ENCODE peak calls at places on chromosomes 5 and 9, in four cellular contexts. One of them, this sample, is unnamed.

GRCh38 chr5:168612996-168613395 is 33.8 kb upstream of the PANK3 start:
- DNase-seq in MV-4-11: no peak
- DNase-seq in activated naive CD4-positive, alpha-beta T cell treated with anti-CD3 and anti-CD28 coated beads, Interleukin-2, amount 10 ng/mL, durations not matched to agents 7 days and 5 days: no peak
- DNase-seq in hippocampal formation: no peak
- DNase-seq in this sample: no peak

GRCh38 chr9:126057461-126057860 is 269.2 kb upstream of the MVB12B start:
- DNase-seq in activated naive CD4-positive, alpha-beta T cell treated with anti-CD3 and anti-CD28 coated beads, Interleukin-2, amount 10 ng/mL, durations not matched to agents 7 days and 5 days: no peak
- DNase-seq in MV-4-11: no peak
- DNase-seq in hippocampal formation: no peak
- DNase-seq in this sample: no peak

GRCh38 chr5:3268760-3269330 is 326.8 kb upstream of the IRX1 start:
- DNase-seq in hippocampal formation: no peak
- DNase-seq in MV-4-11: no peak
- DNase-seq in activated naive CD4-positive, alpha-beta T cell treated with anti-CD3 and anti-CD28 coated beads, Interleukin-2, amount 10 ng/mL, durations not matched to agents 7 days and 5 days: no peak
- DNase-seq in this sample: no peak

GRCh38 chr9:89277454-89277853 is 33.5 kb upstream of the CKS2 start:
- DNase-seq in activated naive CD4-positive, alpha-beta T cell treated with anti-CD3 and anti-CD28 coated beads, Interleukin-2, amount 10 ng/mL, durations not matched to agents 7 days and 5 days: peak
- DNase-seq in hippocampal formation: no peak
- DNase-seq in MV-4-11: no peak
- DNase-seq in this sample: no peak

GRCh38 chr9:126586236-126586635 is 27.5 kb upstream of the LMX1B start:
- DNase-seq in MV-4-11: no peak
- DNase-seq in activated naive CD4-positive, alpha-beta T cell treated with anti-CD3 and anti-CD28 coated beads, Interleukin-2, amount 10 ng/mL, durations not matched to agents 7 days and 5 days: no peak
- DNase-seq in hippocampal formation: no peak
- DNase-seq in this sample: no peak

GRCh38 chr5:135207866-135208265 is 173.8 kb upstream of the PITX1 start:
- DNase-seq in MV-4-11: no peak
- DNase-seq in hippocampal formation: no peak
- DNase-seq in activated naive CD4-positive, alpha-beta T cell treated with anti-CD3 and anti-CD28 coated beads, Interleukin-2, amount 10 ng/mL, durations not matched to agents 7 days and 5 days: no peak
- DNase-seq in this sample: no peak

GRCh38 chr5:38666668-38667498 is 110.4 kb upstream of the LIFR start:
- DNase-seq in activated naive CD4-positive, alpha-beta T cell treated with anti-CD3 and anti-CD28 coated beads, Interleukin-2, amount 10 ng/mL, durations not matched to agents 7 days and 5 days: no peak
- DNase-seq in hippocampal formation: no peak
- DNase-seq in MV-4-11: no peak
- DNase-seq in this sample: peak

GRCh38 chr9:120845255-120845654 is 2.5 kb upstream of the PSMD5 start:
- DNase-seq in MV-4-11: peak
- DNase-seq in activated naive CD4-positive, alpha-beta T cell treated with anti-CD3 and anti-CD28 coated beads, Interleukin-2, amount 10 ng/mL, durations not matched to agents 7 days and 5 days: peak
- DNase-seq in hippocampal formation: no peak
- DNase-seq in this sample: no peak

GRCh38 chr9:91771027-91771426 is 179.0 kb downstream of the ROR2 start:
- DNase-seq in MV-4-11: peak
- DNase-seq in activated naive CD4-positive, alpha-beta T cell treated with anti-CD3 and anti-CD28 coated beads, Interleukin-2, amount 10 ng/mL, durations not matched to agents 7 days and 5 days: no peak
- DNase-seq in hippocampal formation: no peak
- DNase-seq in this sample: no peak

GRCh38 chr9:115850548-115851304 is 302.9 kb upstream of the PAPPA start:
- DNase-seq in MV-4-11: no peak
- DNase-seq in activated naive CD4-positive, alpha-beta T cell treated with anti-CD3 and anti-CD28 coated beads, Interleukin-2, amount 10 ng/mL, durations not matched to agents 7 days and 5 days: no peak
- DNase-seq in hippocampal formation: no peak
- DNase-seq in this sample: no peak

GRCh38 chr9:90559075-90560073 is 83.2 kb downstream of the DIRAS2 start:
- DNase-seq in MV-4-11: no peak
- DNase-seq in activated naive CD4-positive, alpha-beta T cell treated with anti-CD3 and anti-CD28 coated beads, Interleukin-2, amount 10 ng/mL, durations not matched to agents 7 days and 5 days: no peak
- DNase-seq in hippocampal formation: no peak
- DNase-seq in this sample: no peak

GRCh38 chr5:135447298-135447929 is at the start of gene DCANP1:
- DNase-seq in hippocampal formation: no peak
- DNase-seq in activated naive CD4-positive, alpha-beta T cell treated with anti-CD3 and anti-CD28 coated beads, Interleukin-2, amount 10 ng/mL, durations not matched to agents 7 days and 5 days: no peak
- DNase-seq in MV-4-11: no peak
- DNase-seq in this sample: no peak

GRCh38 chr5:136025900-136026299 is 2.9 kb upstream of the TGFBI start:
- DNase-seq in hippocampal formation: no peak
- DNase-seq in activated naive CD4-positive, alpha-beta T cell treated with anti-CD3 and anti-CD28 coated beads, Interleukin-2, amount 10 ng/mL, durations not matched to agents 7 days and 5 days: no peak
- DNase-seq in MV-4-11: no peak
- DNase-seq in this sample: no peak

GRCh38 chr5:5473224-5473623 is 50.7 kb downstream of the ICE1 start:
- DNase-seq in MV-4-11: no peak
- DNase-seq in activated naive CD4-positive, alpha-beta T cell treated with anti-CD3 and anti-CD28 coated beads, Interleukin-2, amount 10 ng/mL, durations not matched to agents 7 days and 5 days: no peak
- DNase-seq in hippocampal formation: no peak
- DNase-seq in this sample: no peak

GRCh38 chr5:135488727-135489465 is 36.7 kb upstream of the TIFAB start:
- DNase-seq in MV-4-11: peak
- DNase-seq in activated naive CD4-positive, alpha-beta T cell treated with anti-CD3 and anti-CD28 coated beads, Interleukin-2, amount 10 ng/mL, durations not matched to agents 7 days and 5 days: peak
- DNase-seq in hippocampal formation: peak
- DNase-seq in this sample: no peak

GRCh38 chr9:99109522-99109921 is 4.6 kb downstream of the TGFBR1 start:
- DNase-seq in hippocampal formation: no peak
- DNase-seq in MV-4-11: peak
- DNase-seq in activated naive CD4-positive, alpha-beta T cell treated with anti-CD3 and anti-CD28 coated beads, Interleukin-2, amount 10 ng/mL, durations not matched to agents 7 days and 5 days: no peak
- DNase-seq in this sample: peak

GRCh38 chr5:159052282-159053011 is 47.3 kb downstream of the EBF1 start:
- DNase-seq in activated naive CD4-positive, alpha-beta T cell treated with anti-CD3 and anti-CD28 coated beads, Interleukin-2, amount 10 ng/mL, durations not matched to agents 7 days and 5 days: no peak
- DNase-seq in hippocampal formation: no peak
- DNase-seq in MV-4-11: no peak
- DNase-seq in this sample: no peak

GRCh38 chr9:137310190-137311052 is 8.3 kb upstream of the NRARP start:
- DNase-seq in MV-4-11: no peak
- DNase-seq in hippocampal formation: no peak
- DNase-seq in activated naive CD4-positive, alpha-beta T cell treated with anti-CD3 and anti-CD28 coated beads, Interleukin-2, amount 10 ng/mL, durations not matched to agents 7 days and 5 days: no peak
- DNase-seq in this sample: no peak

GRCh38 chr9:91060520-91061343 is 259.1 kb downstream of the SYK start:
- DNase-seq in activated naive CD4-positive, alpha-beta T cell treated with anti-CD3 and anti-CD28 coated beads, Interleukin-2, amount 10 ng/mL, durations not matched to agents 7 days and 5 days: no peak
- DNase-seq in MV-4-11: peak
- DNase-seq in hippocampal formation: no peak
- DNase-seq in this sample: no peak

GRCh38 chr5:95390812-95391492 is at the start of gene FAM81B:
- DNase-seq in hippocampal formation: no peak
- DNase-seq in MV-4-11: peak
- DNase-seq in activated naive CD4-positive, alpha-beta T cell treated with anti-CD3 and anti-CD28 coated beads, Interleukin-2, amount 10 ng/mL, durations not matched to agents 7 days and 5 days: no peak
- DNase-seq in this sample: no peak

GRCh38 chr9:75891277-75892167 is 1.0 kb downstream of the PCSK5 start:
- DNase-seq in MV-4-11: no peak
- DNase-seq in hippocampal formation: no peak
- DNase-seq in activated naive CD4-positive, alpha-beta T cell treated with anti-CD3 and anti-CD28 coated beads, Interleukin-2, amount 10 ng/mL, durations not matched to agents 7 days and 5 days: peak
- DNase-seq in this sample: peak

GRCh38 chr9:135340726-135341475 is 138.7 kb upstream of the PPP1R26 start:
- DNase-seq in activated naive CD4-positive, alpha-beta T cell treated with anti-CD3 and anti-CD28 coated beads, Interleukin-2, amount 10 ng/mL, durations not matched to agents 7 days and 5 days: peak
- DNase-seq in MV-4-11: no peak
- DNase-seq in hippocampal formation: no peak
- DNase-seq in this sample: no peak

GRCh38 chr9:79705704-79706103 is 133.9 kb downstream of the TLE4 start:
- DNase-seq in hippocampal formation: no peak
- DNase-seq in activated naive CD4-positive, alpha-beta T cell treated with anti-CD3 and anti-CD28 coated beads, Interleukin-2, amount 10 ng/mL, durations not matched to agents 7 days and 5 days: no peak
- DNase-seq in MV-4-11: no peak
- DNase-seq in this sample: no peak

GRCh38 chr5:139711067-139711851 is 63.1 kb downstream of the CXXC5 start:
- DNase-seq in MV-4-11: peak
- DNase-seq in activated naive CD4-positive, alpha-beta T cell treated with anti-CD3 and anti-CD28 coated beads, Interleukin-2, amount 10 ng/mL, durations not matched to agents 7 days and 5 days: peak
- DNase-seq in hippocampal formation: peak
- DNase-seq in this sample: peak

GRCh38 chr9:69158471-69158870 is 15.6 kb upstream of the TJP2 start:
- DNase-seq in MV-4-11: no peak
- DNase-seq in hippocampal formation: no peak
- DNase-seq in activated naive CD4-positive, alpha-beta T cell treated with anti-CD3 and anti-CD28 coated beads, Interleukin-2, amount 10 ng/mL, durations not matched to agents 7 days and 5 days: no peak
- DNase-seq in this sample: no peak

GRCh38 chr5:53006920-53007890 is 18.1 kb downstream of the ITGA2 start:
- DNase-seq in MV-4-11: no peak
- DNase-seq in hippocampal formation: no peak
- DNase-seq in activated naive CD4-positive, alpha-beta T cell treated with anti-CD3 and anti-CD28 coated beads, Interleukin-2, amount 10 ng/mL, durations not matched to agents 7 days and 5 days: no peak
- DNase-seq in this sample: no peak

GRCh38 chr5:35012796-35013195 is 35.0 kb downstream of the AGXT2 start:
- DNase-seq in MV-4-11: peak
- DNase-seq in hippocampal formation: no peak
- DNase-seq in activated naive CD4-positive, alpha-beta T cell treated with anti-CD3 and anti-CD28 coated beads, Interleukin-2, amount 10 ng/mL, durations not matched to agents 7 days and 5 days: no peak
- DNase-seq in this sample: no peak

GRCh38 chr5:35815089-35815936 is 41.4 kb upstream of the IL7R start:
- DNase-seq in hippocampal formation: no peak
- DNase-seq in MV-4-11: peak
- DNase-seq in activated naive CD4-positive, alpha-beta T cell treated with anti-CD3 and anti-CD28 coated beads, Interleukin-2, amount 10 ng/mL, durations not matched to agents 7 days and 5 days: peak
- DNase-seq in this sample: no peak

GRCh38 chr9:33852216-33852826 is 35.4 kb downstream of the UBE2R2 start:
- DNase-seq in MV-4-11: peak
- DNase-seq in hippocampal formation: peak
- DNase-seq in activated naive CD4-positive, alpha-beta T cell treated with anti-CD3 and anti-CD28 coated beads, Interleukin-2, amount 10 ng/mL, durations not matched to agents 7 days and 5 days: peak
- DNase-seq in this sample: peak

GRCh38 chr9:4465910-4466309 is 24.4 kb upstream of the SLC1A1 start:
- DNase-seq in hippocampal formation: no peak
- DNase-seq in MV-4-11: no peak
- DNase-seq in activated naive CD4-positive, alpha-beta T cell treated with anti-CD3 and anti-CD28 coated beads, Interleukin-2, amount 10 ng/mL, durations not matched to agents 7 days and 5 days: no peak
- DNase-seq in this sample: no peak

GRCh38 chr5:45741110-45741509 is 44.9 kb upstream of the HCN1 start:
- DNase-seq in hippocampal formation: peak
- DNase-seq in MV-4-11: no peak
- DNase-seq in activated naive CD4-positive, alpha-beta T cell treated with anti-CD3 and anti-CD28 coated beads, Interleukin-2, amount 10 ng/mL, durations not matched to agents 7 days and 5 days: no peak
- DNase-seq in this sample: no peak

GRCh38 chr5:172670444-172670843 is 29.4 kb downstream of the NEURL1B start:
- DNase-seq in hippocampal formation: no peak
- DNase-seq in activated naive CD4-positive, alpha-beta T cell treated with anti-CD3 and anti-CD28 coated beads, Interleukin-2, amount 10 ng/mL, durations not matched to agents 7 days and 5 days: no peak
- DNase-seq in MV-4-11: no peak
- DNase-seq in this sample: no peak

GRCh38 chr5:173274771-173275170 is 39.8 kb upstream of the NKX2-5 start:
- DNase-seq in activated naive CD4-positive, alpha-beta T cell treated with anti-CD3 and anti-CD28 coated beads, Interleukin-2, amount 10 ng/mL, durations not matched to agents 7 days and 5 days: no peak
- DNase-seq in MV-4-11: no peak
- DNase-seq in hippocampal formation: no peak
- DNase-seq in this sample: no peak

GRCh38 chr9:95307538-95307937 is 10.0 kb downstream of the FANCC start:
- DNase-seq in hippocampal formation: no peak
- DNase-seq in MV-4-11: no peak
- DNase-seq in activated naive CD4-positive, alpha-beta T cell treated with anti-CD3 and anti-CD28 coated beads, Interleukin-2, amount 10 ng/mL, durations not matched to agents 7 days and 5 days: no peak
- DNase-seq in this sample: no peak

GRCh38 chr5:139901971-139902370 is 106.4 kb downstream of the PSD2 start:
- DNase-seq in MV-4-11: no peak
- DNase-seq in hippocampal formation: no peak
- DNase-seq in activated naive CD4-positive, alpha-beta T cell treated with anti-CD3 and anti-CD28 coated beads, Interleukin-2, amount 10 ng/mL, durations not matched to agents 7 days and 5 days: peak
- DNase-seq in this sample: no peak

GRCh38 chr9:76400534-76401096 is 6.4 kb upstream of the RFK start:
- DNase-seq in hippocampal formation: no peak
- DNase-seq in MV-4-11: no peak
- DNase-seq in activated naive CD4-positive, alpha-beta T cell treated with anti-CD3 and anti-CD28 coated beads, Interleukin-2, amount 10 ng/mL, durations not matched to agents 7 days and 5 days: no peak
- DNase-seq in this sample: no peak

GRCh38 chr9:36968574-36969215 is 65.4 kb downstream of the PAX5 start:
- DNase-seq in MV-4-11: peak
- DNase-seq in activated naive CD4-positive, alpha-beta T cell treated with anti-CD3 and anti-CD28 coated beads, Interleukin-2, amount 10 ng/mL, durations not matched to agents 7 days and 5 days: no peak
- DNase-seq in hippocampal formation: no peak
- DNase-seq in this sample: no peak

GRCh38 chr9:111852291-111852690 is 44.3 kb upstream of the UGCG start:
- DNase-seq in activated naive CD4-positive, alpha-beta T cell treated with anti-CD3 and anti-CD28 coated beads, Interleukin-2, amount 10 ng/mL, durations not matched to agents 7 days and 5 days: no peak
- DNase-seq in hippocampal formation: no peak
- DNase-seq in MV-4-11: no peak
- DNase-seq in this sample: no peak